ENCODE peak calls at places on chromosomes 5 and 9, in nine cellular contexts. One of them, this sample, is unnamed.

GRCh38 chr9:92463989-92464388 is 18.3 kb downstream of the ASPN start:
- DNase-seq in cerebellar cortex: no peak
- DNase-seq in adipocyte: peak
- DNase-seq in RPMI7951: peak
- DNase-seq in ascending aorta: no peak
- DNase-seq in stimulated activated CD8-positive, alpha-beta memory T cell treated with anti-CD3 and anti-CD28 coated beads, Interleukin-2, amount 100 ng/mL, for 1 hour: no peak
- DNase-seq in MG63: no peak
- DNase-seq in renal cortical epithelial cell: peak
- DNase-seq in midbrain: no peak
- DNase-seq in this sample: no peak

GRCh38 chr9:131702911-131703310 is 37.0 kb downstream of the RAPGEF1 start:
- DNase-seq in cerebellar cortex: no peak
- DNase-seq in adipocyte: no peak
- DNase-seq in RPMI7951: no peak
- DNase-seq in ascending aorta: no peak
- DNase-seq in stimulated activated CD8-positive, alpha-beta memory T cell treated with anti-CD3 and anti-CD28 coated beads, Interleukin-2, amount 100 ng/mL, for 1 hour: no peak
- DNase-seq in MG63: no peak
- DNase-seq in renal cortical epithelial cell: no peak
- DNase-seq in midbrain: no peak
- DNase-seq in this sample: no peak

GRCh38 chr5:67306997-67307580 is 110.5 kb upstream of the CD180 start:
- DNase-seq in cerebellar cortex: no peak
- DNase-seq in adipocyte: peak
- DNase-seq in RPMI7951: peak
- DNase-seq in ascending aorta: no peak
- DNase-seq in stimulated activated CD8-positive, alpha-beta memory T cell treated with anti-CD3 and anti-CD28 coated beads, Interleukin-2, amount 100 ng/mL, for 1 hour: no peak
- DNase-seq in MG63: no peak
- DNase-seq in renal cortical epithelial cell: peak
- DNase-seq in midbrain: no peak
- DNase-seq in this sample: no peak

GRCh38 chr5:135010502-135011354 is 23.3 kb downstream of the PITX1 start:
- DNase-seq in cerebellar cortex: no peak
- DNase-seq in adipocyte: no peak
- DNase-seq in RPMI7951: no peak
- DNase-seq in ascending aorta: no peak
- DNase-seq in stimulated activated CD8-positive, alpha-beta memory T cell treated with anti-CD3 and anti-CD28 coated beads, Interleukin-2, amount 100 ng/mL, for 1 hour: no peak
- DNase-seq in MG63: peak
- DNase-seq in renal cortical epithelial cell: no peak
- DNase-seq in midbrain: no peak
- DNase-seq in this sample: no peak

GRCh38 chr9:127505396-127506116 is 54.2 kb downstream of the LRSAM1 start:
- DNase-seq in cerebellar cortex: peak
- DNase-seq in adipocyte: peak
- DNase-seq in RPMI7951: peak
- DNase-seq in ascending aorta: no peak
- DNase-seq in stimulated activated CD8-positive, alpha-beta memory T cell treated with anti-CD3 and anti-CD28 coated beads, Interleukin-2, amount 100 ng/mL, for 1 hour: no peak
- DNase-seq in MG63: peak
- DNase-seq in renal cortical epithelial cell: no peak
- DNase-seq in midbrain: no peak
- DNase-seq in this sample: no peak

GRCh38 chr5:138541511-138541910 is 1.5 kb downstream of the ETF1 start:
- DNase-seq in cerebellar cortex: no peak
- DNase-seq in adipocyte: peak
- DNase-seq in RPMI7951: peak
- DNase-seq in ascending aorta: no peak
- DNase-seq in stimulated activated CD8-positive, alpha-beta memory T cell treated with anti-CD3 and anti-CD28 coated beads, Interleukin-2, amount 100 ng/mL, for 1 hour: no peak
- DNase-seq in MG63: no peak
- DNase-seq in renal cortical epithelial cell: no peak
- DNase-seq in midbrain: no peak
- DNase-seq in this sample: no peak

GRCh38 chr5:5025774-5026406 is 114.2 kb upstream of the ADAMTS16 start:
- DNase-seq in cerebellar cortex: no peak
- DNase-seq in adipocyte: no peak
- DNase-seq in RPMI7951: peak
- DNase-seq in ascending aorta: no peak
- DNase-seq in stimulated activated CD8-positive, alpha-beta memory T cell treated with anti-CD3 and anti-CD28 coated beads, Interleukin-2, amount 100 ng/mL, for 1 hour: no peak
- DNase-seq in MG63: peak
- DNase-seq in renal cortical epithelial cell: peak
- DNase-seq in midbrain: no peak
- DNase-seq in this sample: no peak

GRCh38 chr9:137368431-137369110 is 54.4 kb downstream of the EXD3 start:
- DNase-seq in cerebellar cortex: no peak
- DNase-seq in adipocyte: no peak
- DNase-seq in RPMI7951: no peak
- DNase-seq in ascending aorta: no peak
- DNase-seq in stimulated activated CD8-positive, alpha-beta memory T cell treated with anti-CD3 and anti-CD28 coated beads, Interleukin-2, amount 100 ng/mL, for 1 hour: no peak
- DNase-seq in MG63: no peak
- DNase-seq in renal cortical epithelial cell: no peak
- DNase-seq in midbrain: no peak
- DNase-seq in this sample: no peak

GRCh38 chr9:125400725-125401124 is 139.1 kb downstream of the GAPVD1 start:
- DNase-seq in cerebellar cortex: no peak
- DNase-seq in adipocyte: no peak
- DNase-seq in RPMI7951: no peak
- DNase-seq in ascending aorta: no peak
- DNase-seq in stimulated activated CD8-positive, alpha-beta memory T cell treated with anti-CD3 and anti-CD28 coated beads, Interleukin-2, amount 100 ng/mL, for 1 hour: no peak
- DNase-seq in MG63: no peak
- DNase-seq in renal cortical epithelial cell: no peak
- DNase-seq in midbrain: no peak
- DNase-seq in this sample: no peak

GRCh38 chr9:7935666-7936065 is 136.1 kb upstream of the DMAC1 start:
- DNase-seq in cerebellar cortex: peak
- DNase-seq in adipocyte: no peak
- DNase-seq in RPMI7951: no peak
- DNase-seq in ascending aorta: no peak
- DNase-seq in stimulated activated CD8-positive, alpha-beta memory T cell treated with anti-CD3 and anti-CD28 coated beads, Interleukin-2, amount 100 ng/mL, for 1 hour: no peak
- DNase-seq in MG63: no peak
- DNase-seq in renal cortical epithelial cell: no peak
- DNase-seq in midbrain: no peak
- DNase-seq in this sample: no peak

GRCh38 chr5:141516648-141517025 is 27.8 kb downstream of the PCDHGC5 start:
- DNase-seq in cerebellar cortex: no peak
- DNase-seq in adipocyte: no peak
- DNase-seq in RPMI7951: peak
- DNase-seq in ascending aorta: no peak
- DNase-seq in stimulated activated CD8-positive, alpha-beta memory T cell treated with anti-CD3 and anti-CD28 coated beads, Interleukin-2, amount 100 ng/mL, for 1 hour: no peak
- DNase-seq in MG63: peak
- DNase-seq in renal cortical epithelial cell: no peak
- DNase-seq in midbrain: no peak
- DNase-seq in this sample: no peak

GRCh38 chr5:56585466-56585865 is 229.9 kb upstream of the MAP3K1 start:
- DNase-seq in cerebellar cortex: no peak
- DNase-seq in adipocyte: peak
- DNase-seq in RPMI7951: peak
- DNase-seq in ascending aorta: no peak
- DNase-seq in stimulated activated CD8-positive, alpha-beta memory T cell treated with anti-CD3 and anti-CD28 coated beads, Interleukin-2, amount 100 ng/mL, for 1 hour: no peak
- DNase-seq in MG63: peak
- DNase-seq in renal cortical epithelial cell: peak
- DNase-seq in midbrain: no peak
- DNase-seq in this sample: no peak

GRCh38 chr9:37025381-37026084 is 8.5 kb downstream of the PAX5 start:
- DNase-seq in cerebellar cortex: no peak
- DNase-seq in adipocyte: no peak
- DNase-seq in RPMI7951: peak
- DNase-seq in ascending aorta: no peak
- DNase-seq in stimulated activated CD8-positive, alpha-beta memory T cell treated with anti-CD3 and anti-CD28 coated beads, Interleukin-2, amount 100 ng/mL, for 1 hour: no peak
- DNase-seq in MG63: no peak
- DNase-seq in renal cortical epithelial cell: no peak
- DNase-seq in midbrain: no peak
- DNase-seq in this sample: no peak

GRCh38 chr9:70113403-70114022 is 69.9 kb downstream of the MAMDC2 start:
- DNase-seq in cerebellar cortex: peak
- DNase-seq in adipocyte: peak
- DNase-seq in RPMI7951: peak
- DNase-seq in ascending aorta: no peak
- DNase-seq in stimulated activated CD8-positive, alpha-beta memory T cell treated with anti-CD3 and anti-CD28 coated beads, Interleukin-2, amount 100 ng/mL, for 1 hour: no peak
- DNase-seq in MG63: peak
- DNase-seq in renal cortical epithelial cell: peak
- DNase-seq in midbrain: peak
- DNase-seq in this sample: peak

GRCh38 chr5:72452515-72453259 is 54.5 kb downstream of the ZNF366 start:
- DNase-seq in cerebellar cortex: no peak
- DNase-seq in adipocyte: peak
- DNase-seq in RPMI7951: peak
- DNase-seq in ascending aorta: peak
- DNase-seq in stimulated activated CD8-positive, alpha-beta memory T cell treated with anti-CD3 and anti-CD28 coated beads, Interleukin-2, amount 100 ng/mL, for 1 hour: no peak
- DNase-seq in MG63: peak
- DNase-seq in renal cortical epithelial cell: peak
- DNase-seq in midbrain: no peak
- DNase-seq in this sample: peak

GRCh38 chr9:99807276-99807852 is 14.3 kb upstream of the NR4A3 start:
- DNase-seq in cerebellar cortex: peak
- DNase-seq in adipocyte: peak
- DNase-seq in RPMI7951: peak
- DNase-seq in ascending aorta: no peak
- DNase-seq in stimulated activated CD8-positive, alpha-beta memory T cell treated with anti-CD3 and anti-CD28 coated beads, Interleukin-2, amount 100 ng/mL, for 1 hour: no peak
- DNase-seq in MG63: peak
- DNase-seq in renal cortical epithelial cell: peak
- DNase-seq in midbrain: peak
- DNase-seq in this sample: peak

GRCh38 chr9:81716409-81716808 is 27.1 kb upstream of the TLE1 start:
- DNase-seq in cerebellar cortex: no peak
- DNase-seq in adipocyte: peak
- DNase-seq in RPMI7951: no peak
- DNase-seq in ascending aorta: no peak
- DNase-seq in stimulated activated CD8-positive, alpha-beta memory T cell treated with anti-CD3 and anti-CD28 coated beads, Interleukin-2, amount 100 ng/mL, for 1 hour: no peak
- DNase-seq in MG63: peak
- DNase-seq in renal cortical epithelial cell: no peak
- DNase-seq in midbrain: no peak
- DNase-seq in this sample: no peak

GRCh38 chr5:1093361-1093760 is 18.5 kb downstream of the SLC12A7 start:
- DNase-seq in cerebellar cortex: no peak
- DNase-seq in adipocyte: no peak
- DNase-seq in RPMI7951: no peak
- DNase-seq in ascending aorta: no peak
- DNase-seq in stimulated activated CD8-positive, alpha-beta memory T cell treated with anti-CD3 and anti-CD28 coated beads, Interleukin-2, amount 100 ng/mL, for 1 hour: no peak
- DNase-seq in MG63: no peak
- DNase-seq in renal cortical epithelial cell: no peak
- DNase-seq in midbrain: no peak
- DNase-seq in this sample: no peak

GRCh38 chr5:113034182-113034773 is 57.7 kb downstream of the DCP2 start:
- DNase-seq in cerebellar cortex: no peak
- DNase-seq in adipocyte: peak
- DNase-seq in RPMI7951: peak
- DNase-seq in ascending aorta: no peak
- DNase-seq in stimulated activated CD8-positive, alpha-beta memory T cell treated with anti-CD3 and anti-CD28 coated beads, Interleukin-2, amount 100 ng/mL, for 1 hour: no peak
- DNase-seq in MG63: peak
- DNase-seq in renal cortical epithelial cell: peak
- DNase-seq in midbrain: no peak
- DNase-seq in this sample: no peak

GRCh38 chr5:151470440-151470839 is 23.0 kb downstream of the SLC36A1 start:
- DNase-seq in cerebellar cortex: peak
- DNase-seq in adipocyte: peak
- DNase-seq in RPMI7951: no peak
- DNase-seq in ascending aorta: no peak
- DNase-seq in stimulated activated CD8-positive, alpha-beta memory T cell treated with anti-CD3 and anti-CD28 coated beads, Interleukin-2, amount 100 ng/mL, for 1 hour: no peak
- DNase-seq in MG63: no peak
- DNase-seq in renal cortical epithelial cell: no peak
- DNase-seq in midbrain: no peak
- DNase-seq in this sample: no peak

GRCh38 chr5:78025540-78025939 is 249.4 kb upstream of the TBCA start:
- DNase-seq in cerebellar cortex: no peak
- DNase-seq in adipocyte: no peak
- DNase-seq in RPMI7951: no peak
- DNase-seq in ascending aorta: no peak
- DNase-seq in stimulated activated CD8-positive, alpha-beta memory T cell treated with anti-CD3 and anti-CD28 coated beads, Interleukin-2, amount 100 ng/mL, for 1 hour: no peak
- DNase-seq in MG63: no peak
- DNase-seq in renal cortical epithelial cell: no peak
- DNase-seq in midbrain: no peak
- DNase-seq in this sample: no peak

GRCh38 chr9:81825831-81826540 is 102.2 kb upstream of the SPATA31D4 start:
- DNase-seq in cerebellar cortex: no peak
- DNase-seq in adipocyte: no peak
- DNase-seq in RPMI7951: peak
- DNase-seq in ascending aorta: no peak
- DNase-seq in stimulated activated CD8-positive, alpha-beta memory T cell treated with anti-CD3 and anti-CD28 coated beads, Interleukin-2, amount 100 ng/mL, for 1 hour: no peak
- DNase-seq in MG63: no peak
- DNase-seq in renal cortical epithelial cell: peak
- DNase-seq in midbrain: peak
- DNase-seq in this sample: no peak

GRCh38 chr5:153654444-153654843 is 164.0 kb downstream of the GRIA1 start:
- DNase-seq in cerebellar cortex: no peak
- DNase-seq in adipocyte: no peak
- DNase-seq in RPMI7951: no peak
- DNase-seq in ascending aorta: no peak
- DNase-seq in stimulated activated CD8-positive, alpha-beta memory T cell treated with anti-CD3 and anti-CD28 coated beads, Interleukin-2, amount 100 ng/mL, for 1 hour: no peak
- DNase-seq in MG63: no peak
- DNase-seq in renal cortical epithelial cell: peak
- DNase-seq in midbrain: no peak
- DNase-seq in this sample: no peak

GRCh38 chr5:174318578-174318977 is 273.1 kb downstream of the NSG2 start:
- DNase-seq in cerebellar cortex: no peak
- DNase-seq in adipocyte: no peak
- DNase-seq in RPMI7951: no peak
- DNase-seq in ascending aorta: no peak
- DNase-seq in stimulated activated CD8-positive, alpha-beta memory T cell treated with anti-CD3 and anti-CD28 coated beads, Interleukin-2, amount 100 ng/mL, for 1 hour: no peak
- DNase-seq in MG63: no peak
- DNase-seq in renal cortical epithelial cell: no peak
- DNase-seq in midbrain: no peak
- DNase-seq in this sample: no peak

GRCh38 chr5:130471-131175 is 38.7 kb downstream of the PLEKHG4B start:
- DNase-seq in cerebellar cortex: no peak
- DNase-seq in adipocyte: peak
- DNase-seq in RPMI7951: no peak
- DNase-seq in ascending aorta: no peak
- DNase-seq in stimulated activated CD8-positive, alpha-beta memory T cell treated with anti-CD3 and anti-CD28 coated beads, Interleukin-2, amount 100 ng/mL, for 1 hour: no peak
- DNase-seq in MG63: no peak
- DNase-seq in renal cortical epithelial cell: no peak
- DNase-seq in midbrain: no peak
- DNase-seq in this sample: no peak

This sample was measured in pons.